ENCODE peak calls at places on chromosomes 7 and 10, in seven cellular contexts. One of them, this sample, is unnamed.

GRCh38 chr7:119929891-119930290 is 343.1 kb upstream of the KCND2 start:
- DNase-seq in posterior vena cava: no peak
- DNase-seq in NCI-H1417: no peak
- DNase-seq in activated CD8-positive, alpha-beta memory T cell treated with anti-CD3 and anti-CD28 coated beads, Interleukin-2, amount 50 U/mL, for 48 hours: no peak
- DNase-seq in stimulated activated CD4-positive, alpha-beta T cell treated with anti-CD3 and anti-CD28 coated beads, Interleukin-2, amount 100 ng/mL, for 48 hours: no peak
- DNase-seq in right lobe of liver: no peak
- DNase-seq in body of pancreas: no peak
- DNase-seq in this sample: no peak

GRCh38 chr10:87720665-87721064 is 61.0 kb downstream of the PAPSS2 start:
- DNase-seq in posterior vena cava: no peak
- DNase-seq in NCI-H1417: no peak
- DNase-seq in activated CD8-positive, alpha-beta memory T cell treated with anti-CD3 and anti-CD28 coated beads, Interleukin-2, amount 50 U/mL, for 48 hours: no peak
- DNase-seq in stimulated activated CD4-positive, alpha-beta T cell treated with anti-CD3 and anti-CD28 coated beads, Interleukin-2, amount 100 ng/mL, for 48 hours: no peak
- DNase-seq in right lobe of liver: no peak
- DNase-seq in body of pancreas: no peak
- DNase-seq in this sample: no peak

GRCh38 chr10:34638405-34639054 is 176.6 kb downstream of the PARD3 start:
- DNase-seq in posterior vena cava: peak
- DNase-seq in NCI-H1417: peak
- DNase-seq in activated CD8-positive, alpha-beta memory T cell treated with anti-CD3 and anti-CD28 coated beads, Interleukin-2, amount 50 U/mL, for 48 hours: peak
- DNase-seq in stimulated activated CD4-positive, alpha-beta T cell treated with anti-CD3 and anti-CD28 coated beads, Interleukin-2, amount 100 ng/mL, for 48 hours: peak
- DNase-seq in right lobe of liver: peak
- DNase-seq in body of pancreas: peak
- DNase-seq in this sample: peak

GRCh38 chr10:18312385-18313145 is 172.3 kb downstream of the CACNB2 start:
- DNase-seq in posterior vena cava: no peak
- DNase-seq in NCI-H1417: no peak
- DNase-seq in activated CD8-positive, alpha-beta memory T cell treated with anti-CD3 and anti-CD28 coated beads, Interleukin-2, amount 50 U/mL, for 48 hours: no peak
- DNase-seq in stimulated activated CD4-positive, alpha-beta T cell treated with anti-CD3 and anti-CD28 coated beads, Interleukin-2, amount 100 ng/mL, for 48 hours: no peak
- DNase-seq in right lobe of liver: no peak
- DNase-seq in body of pancreas: no peak
- DNase-seq in this sample: no peak

GRCh38 chr7:11125160-11125559 is 151.5 kb downstream of the PHF14 start:
- DNase-seq in posterior vena cava: no peak
- DNase-seq in NCI-H1417: no peak
- DNase-seq in activated CD8-positive, alpha-beta memory T cell treated with anti-CD3 and anti-CD28 coated beads, Interleukin-2, amount 50 U/mL, for 48 hours: no peak
- DNase-seq in stimulated activated CD4-positive, alpha-beta T cell treated with anti-CD3 and anti-CD28 coated beads, Interleukin-2, amount 100 ng/mL, for 48 hours: no peak
- DNase-seq in right lobe of liver: no peak
- DNase-seq in body of pancreas: no peak
- DNase-seq in this sample: no peak

GRCh38 chr10:80589726-80590373 is 52.1 kb downstream of the SH2D4B start:
- DNase-seq in posterior vena cava: no peak
- DNase-seq in NCI-H1417: no peak
- DNase-seq in activated CD8-positive, alpha-beta memory T cell treated with anti-CD3 and anti-CD28 coated beads, Interleukin-2, amount 50 U/mL, for 48 hours: no peak
- DNase-seq in stimulated activated CD4-positive, alpha-beta T cell treated with anti-CD3 and anti-CD28 coated beads, Interleukin-2, amount 100 ng/mL, for 48 hours: no peak
- DNase-seq in right lobe of liver: no peak
- DNase-seq in body of pancreas: no peak
- DNase-seq in this sample: no peak

GRCh38 chr10:112815238-112816032 is 134.6 kb upstream of the TCF7L2 start:
- DNase-seq in posterior vena cava: no peak
- DNase-seq in NCI-H1417: no peak
- DNase-seq in activated CD8-positive, alpha-beta memory T cell treated with anti-CD3 and anti-CD28 coated beads, Interleukin-2, amount 50 U/mL, for 48 hours: no peak
- DNase-seq in stimulated activated CD4-positive, alpha-beta T cell treated with anti-CD3 and anti-CD28 coated beads, Interleukin-2, amount 100 ng/mL, for 48 hours: no peak
- DNase-seq in right lobe of liver: peak
- DNase-seq in body of pancreas: no peak
- DNase-seq in this sample: no peak

GRCh38 chr10:75508239-75508813 is 76.9 kb downstream of the LRMDA start:
- DNase-seq in posterior vena cava: no peak
- DNase-seq in NCI-H1417: no peak
- DNase-seq in activated CD8-positive, alpha-beta memory T cell treated with anti-CD3 and anti-CD28 coated beads, Interleukin-2, amount 50 U/mL, for 48 hours: no peak
- DNase-seq in stimulated activated CD4-positive, alpha-beta T cell treated with anti-CD3 and anti-CD28 coated beads, Interleukin-2, amount 100 ng/mL, for 48 hours: no peak
- DNase-seq in right lobe of liver: no peak
- DNase-seq in body of pancreas: no peak
- DNase-seq in this sample: no peak

GRCh38 chr10:55351431-55351830 is 550.4 kb upstream of the PCDH15 start:
- DNase-seq in posterior vena cava: no peak
- DNase-seq in NCI-H1417: no peak
- DNase-seq in activated CD8-positive, alpha-beta memory T cell treated with anti-CD3 and anti-CD28 coated beads, Interleukin-2, amount 50 U/mL, for 48 hours: no peak
- DNase-seq in stimulated activated CD4-positive, alpha-beta T cell treated with anti-CD3 and anti-CD28 coated beads, Interleukin-2, amount 100 ng/mL, for 48 hours: no peak
- DNase-seq in right lobe of liver: no peak
- DNase-seq in body of pancreas: no peak
- DNase-seq in this sample: no peak

GRCh38 chr7:585229-585711 is 65.6 kb upstream of the PDGFA start:
- DNase-seq in posterior vena cava: no peak
- DNase-seq in NCI-H1417: no peak
- DNase-seq in activated CD8-positive, alpha-beta memory T cell treated with anti-CD3 and anti-CD28 coated beads, Interleukin-2, amount 50 U/mL, for 48 hours: peak
- DNase-seq in stimulated activated CD4-positive, alpha-beta T cell treated with anti-CD3 and anti-CD28 coated beads, Interleukin-2, amount 100 ng/mL, for 48 hours: peak
- DNase-seq in right lobe of liver: no peak
- DNase-seq in body of pancreas: no peak
- DNase-seq in this sample: no peak

GRCh38 chr10:36224431-36224985 is 582.4 kb upstream of the FZD8 start:
- DNase-seq in posterior vena cava: no peak
- DNase-seq in NCI-H1417: no peak
- DNase-seq in activated CD8-positive, alpha-beta memory T cell treated with anti-CD3 and anti-CD28 coated beads, Interleukin-2, amount 50 U/mL, for 48 hours: no peak
- DNase-seq in stimulated activated CD4-positive, alpha-beta T cell treated with anti-CD3 and anti-CD28 coated beads, Interleukin-2, amount 100 ng/mL, for 48 hours: no peak
- DNase-seq in right lobe of liver: no peak
- DNase-seq in body of pancreas: no peak
- DNase-seq in this sample: no peak

GRCh38 chr10:113047605-113047962 is 97.5 kb downstream of the TCF7L2 start:
- DNase-seq in posterior vena cava: peak
- DNase-seq in NCI-H1417: no peak
- DNase-seq in activated CD8-positive, alpha-beta memory T cell treated with anti-CD3 and anti-CD28 coated beads, Interleukin-2, amount 50 U/mL, for 48 hours: no peak
- DNase-seq in stimulated activated CD4-positive, alpha-beta T cell treated with anti-CD3 and anti-CD28 coated beads, Interleukin-2, amount 100 ng/mL, for 48 hours: no peak
- DNase-seq in right lobe of liver: no peak
- DNase-seq in body of pancreas: no peak
- DNase-seq in this sample: no peak

GRCh38 chr7:151790095-151790825 is 86.7 kb downstream of the PRKAG2 start:
- DNase-seq in posterior vena cava: peak
- DNase-seq in NCI-H1417: no peak
- DNase-seq in activated CD8-positive, alpha-beta memory T cell treated with anti-CD3 and anti-CD28 coated beads, Interleukin-2, amount 50 U/mL, for 48 hours: no peak
- DNase-seq in stimulated activated CD4-positive, alpha-beta T cell treated with anti-CD3 and anti-CD28 coated beads, Interleukin-2, amount 100 ng/mL, for 48 hours: no peak
- DNase-seq in right lobe of liver: no peak
- DNase-seq in body of pancreas: no peak
- DNase-seq in this sample: no peak

GRCh38 chr7:80537091-80537490 is 25.2 kb upstream of the GNAT3 start:
- DNase-seq in posterior vena cava: no peak
- DNase-seq in NCI-H1417: no peak
- DNase-seq in activated CD8-positive, alpha-beta memory T cell treated with anti-CD3 and anti-CD28 coated beads, Interleukin-2, amount 50 U/mL, for 48 hours: no peak
- DNase-seq in stimulated activated CD4-positive, alpha-beta T cell treated with anti-CD3 and anti-CD28 coated beads, Interleukin-2, amount 100 ng/mL, for 48 hours: no peak
- DNase-seq in right lobe of liver: no peak
- DNase-seq in body of pancreas: no peak
- DNase-seq in this sample: no peak

GRCh38 chr10:30637881-30638467 is 8.4 kb upstream of the LYZL2 start:
- DNase-seq in posterior vena cava: no peak
- DNase-seq in NCI-H1417: no peak
- DNase-seq in activated CD8-positive, alpha-beta memory T cell treated with anti-CD3 and anti-CD28 coated beads, Interleukin-2, amount 50 U/mL, for 48 hours: no peak
- DNase-seq in stimulated activated CD4-positive, alpha-beta T cell treated with anti-CD3 and anti-CD28 coated beads, Interleukin-2, amount 100 ng/mL, for 48 hours: no peak
- DNase-seq in right lobe of liver: no peak
- DNase-seq in body of pancreas: no peak
- DNase-seq in this sample: no peak

GRCh38 chr10:125161570-125162139 is 1.3 kb upstream of the CTBP2 start:
- DNase-seq in posterior vena cava: no peak
- DNase-seq in NCI-H1417: no peak
- DNase-seq in activated CD8-positive, alpha-beta memory T cell treated with anti-CD3 and anti-CD28 coated beads, Interleukin-2, amount 50 U/mL, for 48 hours: peak
- DNase-seq in stimulated activated CD4-positive, alpha-beta T cell treated with anti-CD3 and anti-CD28 coated beads, Interleukin-2, amount 100 ng/mL, for 48 hours: no peak
- DNase-seq in right lobe of liver: peak
- DNase-seq in body of pancreas: peak
- DNase-seq in this sample: no peak

GRCh38 chr10:131277969-131278368 is 33.6 kb downstream of the TCERG1L start:
- DNase-seq in posterior vena cava: peak
- DNase-seq in NCI-H1417: no peak
- DNase-seq in activated CD8-positive, alpha-beta memory T cell treated with anti-CD3 and anti-CD28 coated beads, Interleukin-2, amount 50 U/mL, for 48 hours: no peak
- DNase-seq in stimulated activated CD4-positive, alpha-beta T cell treated with anti-CD3 and anti-CD28 coated beads, Interleukin-2, amount 100 ng/mL, for 48 hours: no peak
- DNase-seq in right lobe of liver: no peak
- DNase-seq in body of pancreas: no peak
- DNase-seq in this sample: no peak